ENCODE peak calls at places on chromosomes 6 and 20, in four cellular contexts. One of them, this sample, is unnamed.

GRCh38 chr6:143673638-143674037 is 4.1 kb upstream of the PHACTR2 start:
- DNase-seq in K562: no peak
- DNase-seq in GM12878: no peak
- DNase-seq in HepG2: peak
- DNase-seq in this sample: no peak

GRCh38 chr20:60249436-60249835 is 291.2 kb downstream of the CDH26 start:
- DNase-seq in GM12878: no peak
- DNase-seq in K562: no peak
- DNase-seq in HepG2: no peak
- DNase-seq in this sample: no peak

GRCh38 chr20:59977086-59977485 is 18.9 kb downstream of the CDH26 start:
- DNase-seq in GM12878: no peak
- DNase-seq in K562: no peak
- DNase-seq in HepG2: no peak
- DNase-seq in this sample: no peak

GRCh38 chr6:112033824-112034223 is 20.1 kb upstream of the CCN6 start:
- DNase-seq in K562: no peak
- DNase-seq in HepG2: no peak
- DNase-seq in GM12878: no peak
- DNase-seq in this sample: no peak

GRCh38 chr6:81772741-81773140 is 20.3 kb upstream of the TENT5A start:
- DNase-seq in HepG2: no peak
- DNase-seq in GM12878: peak
- DNase-seq in K562: no peak
- DNase-seq in this sample: no peak

GRCh38 chr6:45677381-45677992 is 299.8 kb upstream of the SUPT3H start:
- DNase-seq in GM12878: peak
- DNase-seq in HepG2: no peak
- DNase-seq in K562: no peak
- DNase-seq in this sample: no peak

GRCh38 chr20:57498425-57499400 is 26.2 kb downstream of the CTCFL start:
- DNase-seq in HepG2: no peak
- DNase-seq in GM12878: no peak
- DNase-seq in K562: no peak
- DNase-seq in this sample: peak

GRCh38 chr6:89978749-89979145 is 84.5 kb downstream of the GJA10 start:
- DNase-seq in K562: no peak
- DNase-seq in HepG2: no peak
- DNase-seq in GM12878: no peak
- DNase-seq in this sample: no peak

GRCh38 chr6:87832025-87832825 is 130.2 kb upstream of the AKIRIN2 start:
- DNase-seq in GM12878: peak
- DNase-seq in K562: no peak
- DNase-seq in HepG2: no peak
- DNase-seq in this sample: no peak

GRCh38 chr6:151609146-151609962 is 115.5 kb downstream of the CCDC170 start:
- DNase-seq in K562: no peak
- DNase-seq in HepG2: no peak
- DNase-seq in GM12878: no peak
- DNase-seq in this sample: no peak

GRCh38 chr20:23152308-23152892 is 66.3 kb upstream of the CD93 start:
- DNase-seq in GM12878: no peak
- DNase-seq in K562: peak
- DNase-seq in HepG2: peak
- DNase-seq in this sample: no peak
- TF ChIP-seq CREM in GM12878: no peak
- TF ChIP-seq CREM in K562: peak
- TF ChIP-seq CREM in HepG2: no peak
- TF ChIP-seq CREM in this sample: no peak

GRCh38 chr6:44253307-44254101 is 3.8 kb downstream of the SLC35B2 start:
- DNase-seq in HepG2: peak
- DNase-seq in GM12878: no peak
- DNase-seq in K562: peak
- DNase-seq in this sample: peak
- TF ChIP-seq CREM in HepG2: no peak
- TF ChIP-seq CREM in GM12878: no peak
- TF ChIP-seq CREM in K562: peak
- TF ChIP-seq CREM in this sample: no peak

GRCh38 chr6:155186052-155186658 is 77.7 kb upstream of the CLDN20 start:
- DNase-seq in GM12878: no peak
- DNase-seq in HepG2: no peak
- DNase-seq in K562: no peak
- DNase-seq in this sample: no peak
- TF ChIP-seq CREM in GM12878: no peak
- TF ChIP-seq CREM in HepG2: no peak
- TF ChIP-seq CREM in K562: no peak
- TF ChIP-seq CREM in this sample: no peak

GRCh38 chr20:4322499-4322898 is 307.1 kb upstream of the RNF24 start:
- DNase-seq in K562: no peak
- DNase-seq in HepG2: no peak
- DNase-seq in GM12878: no peak
- DNase-seq in this sample: no peak
- TF ChIP-seq CREM in K562: no peak
- TF ChIP-seq CREM in HepG2: no peak
- TF ChIP-seq CREM in GM12878: no peak
- TF ChIP-seq CREM in this sample: no peak

GRCh38 chr6:123802697-123803455 is 789 bp upstream of the NKAIN2 start:
- DNase-seq in GM12878: no peak
- DNase-seq in HepG2: peak
- DNase-seq in K562: peak
- DNase-seq in this sample: peak

GRCh38 chr6:123803456-123803861 is 206 bp upstream of the NKAIN2 start:
- DNase-seq in GM12878: no peak
- DNase-seq in K562: no peak
- DNase-seq in HepG2: no peak
- DNase-seq in this sample: no peak

GRCh38 chr6:123802351-123802696 is 1.3 kb upstream of the NKAIN2 start:
- DNase-seq in K562: no peak
- DNase-seq in HepG2: no peak
- DNase-seq in GM12878: no peak
- DNase-seq in this sample: no peak

GRCh38 chr6:123804771-123805540 is 1.3 kb downstream of the NKAIN2 start:
- DNase-seq in K562: no peak
- DNase-seq in HepG2: no peak
- DNase-seq in GM12878: no peak
- DNase-seq in this sample: no peak

DNA sequence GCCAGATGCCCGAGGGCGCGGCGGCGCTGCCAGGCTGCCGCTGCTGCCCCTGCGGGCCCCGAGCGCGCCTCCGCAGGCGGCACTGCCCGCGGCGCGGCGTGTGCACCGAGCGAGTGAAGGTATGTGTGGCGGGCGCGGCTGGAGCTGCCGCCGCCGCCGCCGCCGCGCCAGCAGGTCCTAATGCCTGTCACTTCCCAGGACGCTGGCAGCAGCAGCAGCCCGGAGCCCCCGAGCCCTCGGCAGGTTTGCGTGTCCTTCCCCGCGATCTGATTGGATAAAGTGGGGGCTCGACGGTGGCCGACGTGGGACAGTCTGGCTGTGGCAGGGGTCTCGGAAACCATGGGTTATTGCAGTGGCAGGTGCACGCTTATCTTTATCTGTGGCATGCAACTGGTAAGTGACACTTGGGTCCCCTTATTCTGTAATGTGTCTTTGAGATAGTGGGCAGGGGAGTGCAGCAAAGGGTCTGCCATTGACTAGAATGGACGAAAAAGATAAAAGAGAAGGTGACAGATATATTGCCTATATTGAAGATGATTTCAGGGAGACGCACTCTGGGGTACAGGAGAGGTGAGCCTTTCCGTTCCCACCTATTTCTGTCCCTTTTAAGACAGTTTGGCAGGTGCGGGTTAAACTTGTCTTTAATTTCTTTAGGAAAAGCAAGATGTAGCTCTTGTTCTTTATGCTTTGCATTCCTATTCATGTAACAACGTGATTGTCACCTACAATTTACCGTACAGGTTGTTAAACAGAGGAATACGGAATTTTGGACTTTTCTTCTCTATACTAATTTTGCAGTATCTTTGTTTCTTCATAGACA is at the start of gene NKAIN2:
- DNase-seq in HepG2: no peak
- DNase-seq in K562: no peak
- DNase-seq in GM12878: no peak
- DNase-seq in this sample: peak
- TF ChIP-seq CREM in HepG2: no peak
- TF ChIP-seq CREM in K562: no peak
- TF ChIP-seq CREM in GM12878: no peak
- TF ChIP-seq CREM in this sample: no peak